ENCODE peak calls at places on chromosomes 16 and 17, in eight cellular contexts. One of them, this sample, is unnamed. For H3K9me3, the result is how much of the 10 kb centered on the place peaks cover.

GRCh38 chr16:16037970-16038369 is 88.6 kb downstream of the ABCC1 start:
- DNase-seq in sigmoid colon: no peak
- DNase-seq in tibial nerve: no peak
- DNase-seq in transverse colon: no peak
- DNase-seq in heart left ventricle: no peak
- DNase-seq in heart right ventricle: no peak
- DNase-seq in thoracic aorta: no peak
- DNase-seq in fibroblast of lung: no peak
- DNase-seq in this sample: no peak

GRCh38 chr17:50892101-50892776 is 26.1 kb upstream of the TOB1 start:
- DNase-seq in sigmoid colon: no peak
- DNase-seq in tibial nerve: no peak
- DNase-seq in transverse colon: no peak
- DNase-seq in heart left ventricle: no peak
- DNase-seq in heart right ventricle: no peak
- DNase-seq in thoracic aorta: no peak
- DNase-seq in fibroblast of lung: peak
- DNase-seq in this sample: no peak

GRCh38 chr16:89102035-89102776 is 8.6 kb downstream of the ACSF3 start:
- DNase-seq in sigmoid colon: no peak
- DNase-seq in tibial nerve: no peak
- DNase-seq in transverse colon: peak
- DNase-seq in heart left ventricle: no peak
- DNase-seq in heart right ventricle: no peak
- DNase-seq in thoracic aorta: no peak
- DNase-seq in fibroblast of lung: no peak
- DNase-seq in this sample: no peak

GRCh38 chr17:77124192-77124908 is 16.4 kb upstream of the SEC14L1 start:
- DNase-seq in sigmoid colon: no peak
- DNase-seq in tibial nerve: peak
- DNase-seq in transverse colon: no peak
- DNase-seq in heart left ventricle: peak
- DNase-seq in heart right ventricle: no peak
- DNase-seq in thoracic aorta: no peak
- DNase-seq in fibroblast of lung: peak
- DNase-seq in this sample: no peak

GRCh38 chr17:61139219-61139618 is 260.4 kb upstream of the TBX2 start:
- DNase-seq in sigmoid colon: no peak
- DNase-seq in tibial nerve: no peak
- DNase-seq in transverse colon: peak
- DNase-seq in heart left ventricle: no peak
- DNase-seq in heart right ventricle: no peak
- DNase-seq in thoracic aorta: no peak
- DNase-seq in fibroblast of lung: peak
- DNase-seq in this sample: peak

GRCh38 chr16:5557966-5558365 is 460.4 kb upstream of the EEF2KMT start:
- DNase-seq in sigmoid colon: no peak
- DNase-seq in tibial nerve: no peak
- DNase-seq in transverse colon: no peak
- DNase-seq in heart left ventricle: no peak
- DNase-seq in heart right ventricle: no peak
- DNase-seq in thoracic aorta: no peak
- DNase-seq in fibroblast of lung: no peak
- DNase-seq in this sample: no peak

GRCh38 chr17:27491713-27492190 is 35.5 kb downstream of the KSR1 start:
- DNase-seq in sigmoid colon: no peak
- DNase-seq in tibial nerve: no peak
- DNase-seq in transverse colon: no peak
- DNase-seq in heart left ventricle: no peak
- DNase-seq in heart right ventricle: no peak
- DNase-seq in thoracic aorta: no peak
- DNase-seq in fibroblast of lung: no peak
- DNase-seq in this sample: no peak

GRCh38 chr17:81285179-81285878 is 9.8 kb downstream of the SLC38A10 start:
- DNase-seq in sigmoid colon: peak
- DNase-seq in tibial nerve: peak
- DNase-seq in transverse colon: peak
- DNase-seq in heart left ventricle: peak
- DNase-seq in heart right ventricle: peak
- DNase-seq in thoracic aorta: no peak
- DNase-seq in fibroblast of lung: peak
- DNase-seq in this sample: no peak

GRCh38 chr17:49577651-49577935 is 1.9 kb downstream of the NXPH3 start:
- DNase-seq in sigmoid colon: no peak
- DNase-seq in tibial nerve: no peak
- DNase-seq in transverse colon: no peak
- DNase-seq in heart left ventricle: no peak
- DNase-seq in heart right ventricle: no peak
- DNase-seq in thoracic aorta: no peak
- DNase-seq in fibroblast of lung: no peak
- DNase-seq in this sample: no peak

GRCh38 chr17:40307001-40307690 is 1.8 kb upstream of the RARA start:
- DNase-seq in sigmoid colon: peak
- DNase-seq in tibial nerve: no peak
- DNase-seq in transverse colon: no peak
- DNase-seq in heart left ventricle: no peak
- DNase-seq in heart right ventricle: no peak
- DNase-seq in thoracic aorta: no peak
- DNase-seq in fibroblast of lung: peak
- DNase-seq in this sample: no peak

GRCh38 chr16:20879175-20880053 is 20.7 kb downstream of the DCUN1D3 start:
- DNase-seq in sigmoid colon: no peak
- DNase-seq in tibial nerve: no peak
- DNase-seq in transverse colon: no peak
- DNase-seq in heart left ventricle: no peak
- DNase-seq in heart right ventricle: no peak
- DNase-seq in thoracic aorta: no peak
- DNase-seq in fibroblast of lung: peak
- DNase-seq in this sample: no peak

GRCh38 chr16:10808850-10809249 is 9.7 kb downstream of the TVP23A start:
- DNase-seq in sigmoid colon: no peak
- DNase-seq in tibial nerve: no peak
- DNase-seq in transverse colon: no peak
- DNase-seq in heart left ventricle: no peak
- DNase-seq in heart right ventricle: no peak
- DNase-seq in thoracic aorta: no peak
- DNase-seq in fibroblast of lung: no peak
- DNase-seq in this sample: no peak

GRCh38 chr17:7174603-7175362 is 4.4 kb downstream of the ASGR1 start:
- DNase-seq in sigmoid colon: no peak
- DNase-seq in tibial nerve: no peak
- DNase-seq in transverse colon: no peak
- DNase-seq in heart left ventricle: no peak
- DNase-seq in heart right ventricle: no peak
- DNase-seq in thoracic aorta: no peak
- DNase-seq in fibroblast of lung: peak
- DNase-seq in this sample: no peak

GRCh38 chr17:7176107-7176851 is 2.9 kb downstream of the ASGR1 start:
- DNase-seq in sigmoid colon: no peak
- DNase-seq in tibial nerve: no peak
- DNase-seq in transverse colon: no peak
- DNase-seq in heart left ventricle: no peak
- DNase-seq in heart right ventricle: no peak
- DNase-seq in thoracic aorta: no peak
- DNase-seq in fibroblast of lung: no peak
- DNase-seq in this sample: no peak

GRCh38 chr17:7175363-7175733 is 3.8 kb downstream of the ASGR1 start:
- DNase-seq in sigmoid colon: no peak
- DNase-seq in tibial nerve: no peak
- DNase-seq in transverse colon: no peak
- DNase-seq in heart left ventricle: no peak
- DNase-seq in heart right ventricle: no peak
- DNase-seq in thoracic aorta: no peak
- DNase-seq in fibroblast of lung: no peak
- DNase-seq in this sample: no peak

GRCh38 chr17:7176870-7177209 is 2.3 kb downstream of the ASGR1 start:
- DNase-seq in sigmoid colon: no peak
- DNase-seq in tibial nerve: no peak
- DNase-seq in transverse colon: no peak
- DNase-seq in heart left ventricle: no peak
- DNase-seq in heart right ventricle: no peak
- DNase-seq in thoracic aorta: no peak
- DNase-seq in fibroblast of lung: no peak
- DNase-seq in this sample: no peak

DNA sequence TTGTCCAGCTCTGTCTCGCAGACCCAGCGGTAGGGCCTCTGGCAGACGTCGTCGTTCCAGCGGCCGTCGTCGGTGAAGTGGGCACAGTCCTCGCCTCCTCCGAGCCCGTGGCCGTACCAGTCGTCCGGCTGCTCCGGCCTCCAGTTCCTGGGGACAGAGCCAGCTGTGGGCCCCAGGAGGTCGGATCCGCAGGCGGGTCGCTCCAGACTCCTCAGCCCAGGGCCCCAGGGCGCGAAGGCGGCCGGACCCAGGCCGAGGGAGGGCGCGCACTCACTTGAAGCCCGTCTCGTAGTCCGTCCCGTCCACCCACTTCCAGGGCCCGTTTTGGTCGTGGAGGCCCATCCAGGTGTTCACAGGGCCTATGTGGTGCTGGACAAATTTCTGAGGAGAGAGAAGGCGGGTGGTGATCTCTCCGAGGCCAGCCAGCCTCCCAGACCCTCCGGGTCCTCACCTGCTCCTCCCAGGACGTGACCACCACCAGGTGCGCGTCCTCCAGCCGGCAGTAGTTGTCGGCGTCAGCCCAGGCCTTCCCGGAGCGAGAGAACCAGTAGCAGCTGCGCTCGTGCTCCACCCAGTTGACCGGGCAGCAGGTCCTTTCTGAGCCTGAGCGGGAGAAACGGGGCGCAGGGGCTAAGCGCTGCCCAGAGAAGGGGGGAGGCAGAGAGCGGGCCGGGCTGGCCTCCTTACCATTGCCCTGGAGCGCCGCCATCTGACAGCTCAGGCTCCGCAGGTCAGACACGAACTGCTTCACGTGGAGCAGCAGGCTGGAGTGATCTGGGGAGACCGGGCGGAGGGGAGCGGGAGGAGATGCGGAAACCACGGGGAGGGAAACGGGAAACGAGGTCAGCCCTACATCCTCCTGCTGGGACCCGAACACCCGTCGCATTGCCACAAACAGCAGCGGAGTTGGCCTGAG is 5.2 kb downstream of the ASGR1 start:
- DNase-seq in sigmoid colon: peak
- DNase-seq in tibial nerve: peak
- DNase-seq in transverse colon: peak
- DNase-seq in heart left ventricle: peak
- DNase-seq in heart right ventricle: peak
- DNase-seq in thoracic aorta: no peak
- DNase-seq in fibroblast of lung: peak
- DNase-seq in this sample: no peak
- H3K4me3 ChIP-seq in sigmoid colon: peak
- H3K4me3 ChIP-seq in tibial nerve: peak
- H3K4me3 ChIP-seq in transverse colon: no peak
- H3K4me3 ChIP-seq in heart left ventricle: peak
- H3K4me3 ChIP-seq in heart right ventricle: peak
- H3K4me3 ChIP-seq in thoracic aorta: peak
- H3K4me3 ChIP-seq in fibroblast of lung: no peak
- H3K4me3 ChIP-seq in this sample: no peak

GRCh38 chr16:14364386-14365199 is 265.5 kb downstream of the PARN start:
- DNase-seq in sigmoid colon: no peak
- DNase-seq in tibial nerve: no peak
- DNase-seq in transverse colon: no peak
- DNase-seq in heart left ventricle: no peak
- DNase-seq in heart right ventricle: no peak
- DNase-seq in thoracic aorta: no peak
- DNase-seq in fibroblast of lung: peak
- DNase-seq in this sample: peak
- TF ChIP-seq CTCF in sigmoid colon: no peak
- TF ChIP-seq CTCF in tibial nerve: no peak
- TF ChIP-seq CTCF in transverse colon: no peak
- TF ChIP-seq CTCF in heart left ventricle: no peak
- TF ChIP-seq CTCF in heart right ventricle: no peak
- TF ChIP-seq CTCF in thoracic aorta: no peak
- TF ChIP-seq CTCF in fibroblast of lung: no peak
- TF ChIP-seq CTCF in this sample: no peak

GRCh38 chr16:56632160-56632847 is at the start of gene MT1M:
- DNase-seq in sigmoid colon: peak
- DNase-seq in tibial nerve: no peak
- DNase-seq in transverse colon: peak
- DNase-seq in heart left ventricle: peak
- DNase-seq in heart right ventricle: peak
- DNase-seq in thoracic aorta: no peak
- DNase-seq in fibroblast of lung: peak
- DNase-seq in this sample: no peak

GRCh38 chr16:56631197-56631596 is 1.3 kb upstream of the MT1M start:
- DNase-seq in sigmoid colon: no peak
- DNase-seq in tibial nerve: no peak
- DNase-seq in transverse colon: no peak
- DNase-seq in heart left ventricle: no peak
- DNase-seq in heart right ventricle: no peak
- DNase-seq in thoracic aorta: no peak
- DNase-seq in fibroblast of lung: no peak
- DNase-seq in this sample: no peak

GRCh38 chr16:56630134-56630533 is 2.3 kb upstream of the MT1M start:
- DNase-seq in sigmoid colon: no peak
- DNase-seq in tibial nerve: no peak
- DNase-seq in transverse colon: no peak
- DNase-seq in heart left ventricle: no peak
- DNase-seq in heart right ventricle: no peak
- DNase-seq in thoracic aorta: no peak
- DNase-seq in fibroblast of lung: no peak
- DNase-seq in this sample: no peak

GRCh38 chr16:56632848-56633365 is 448 bp downstream of the MT1M start:
- DNase-seq in sigmoid colon: no peak
- DNase-seq in tibial nerve: no peak
- DNase-seq in transverse colon: no peak
- DNase-seq in heart left ventricle: no peak
- DNase-seq in heart right ventricle: no peak
- DNase-seq in thoracic aorta: no peak
- DNase-seq in fibroblast of lung: no peak
- DNase-seq in this sample: no peak

DNA sequence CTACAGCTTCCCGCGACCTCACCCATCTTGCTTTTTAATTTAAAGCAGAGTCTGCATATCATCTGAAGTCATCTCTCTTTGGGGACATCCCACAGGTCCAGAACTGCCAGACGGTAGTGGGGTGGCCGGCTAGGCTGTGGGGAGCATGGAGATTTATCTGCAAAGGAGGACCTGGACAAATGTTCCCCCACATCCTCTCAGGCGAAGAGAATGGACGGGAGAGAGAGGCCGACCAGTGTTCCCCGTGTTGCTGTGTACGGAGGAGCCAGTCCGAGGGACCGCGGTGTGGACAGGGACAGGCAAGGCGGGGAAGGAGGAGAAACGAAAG is 663 bp upstream of the MT1M start:
- DNase-seq in sigmoid colon: no peak
- DNase-seq in tibial nerve: no peak
- DNase-seq in transverse colon: no peak
- DNase-seq in heart left ventricle: no peak
- DNase-seq in heart right ventricle: no peak
- DNase-seq in thoracic aorta: no peak
- DNase-seq in fibroblast of lung: no peak
- DNase-seq in this sample: no peak
- H3K9me3 ChIP-seq in sigmoid colon: under half
- H3K9me3 ChIP-seq in tibial nerve: under half
- H3K9me3 ChIP-seq in transverse colon: under half
- H3K9me3 ChIP-seq in heart left ventricle: under half
- H3K9me3 ChIP-seq in heart right ventricle: under half
- H3K9me3 ChIP-seq in thoracic aorta: under half
- H3K9me3 ChIP-seq in fibroblast of lung: under half
- H3K9me3 ChIP-seq in this sample: under half

GRCh38 chr17:11736613-11737289 is 138.5 kb downstream of the DNAH9 start:
- DNase-seq in sigmoid colon: no peak
- DNase-seq in tibial nerve: no peak
- DNase-seq in transverse colon: no peak
- DNase-seq in heart left ventricle: no peak
- DNase-seq in heart right ventricle: no peak
- DNase-seq in thoracic aorta: no peak
- DNase-seq in fibroblast of lung: no peak
- DNase-seq in this sample: no peak
- H3K4me3 ChIP-seq in sigmoid colon: no peak
- H3K4me3 ChIP-seq in tibial nerve: no peak
- H3K4me3 ChIP-seq in transverse colon: no peak
- H3K4me3 ChIP-seq in heart left ventricle: no peak
- H3K4me3 ChIP-seq in heart right ventricle: no peak
- H3K4me3 ChIP-seq in thoracic aorta: no peak
- H3K4me3 ChIP-seq in fibroblast of lung: no peak
- H3K4me3 ChIP-seq in this sample: no peak

This sample was measured in AG04450.